ENCODE peak calls at places on chromosomes 5 and 9, in nine cellular contexts. A, N, Y, C, O, Q, E, H and F are unnamed samples.

GRCh38 chr9:126684345-126684744 is 70.6 kb downstream of the LMX1B start:
- DNase-seq in E (no peak), Y (no peak), Q (no peak), O (no peak), N (no peak), A (peak; percentile 72), H (no peak), C (peak; percentile 33), F (no peak)

GRCh38 chr5:149364719-149365118 is 6.9 kb downstream of the PCYOX1L start:
- DNase-seq in E (no peak), A (no peak), Q (no peak), H (no peak), N (no peak), Y (no peak), C (no peak), O (no peak), F (no peak)

GRCh38 chr5:32339198-32339597 is 26.5 kb upstream of the MTMR12 start:
- DNase-seq in A (peak; percentile 33), N (peak; percentile 14), O (no peak), H (no peak), Y (no peak), C (peak; percentile 55), E (no peak), Q (no peak), F (no peak)

GRCh38 chr9:130444565-130445221 is at the start of gene ASS1:
- DNase-seq in Y (peak; percentile 87), E (peak; percentile 95), O (peak; percentile 56), H (no peak), A (peak; percentile 29), Q (peak; percentile 90), N (peak; percentile 17), C (peak; percentile 69), F (peak; percentile 33)

GRCh38 chr9:137007060-137007815 is 10.9 kb upstream of the CLIC3 start:
- DNase-seq in E (peak; percentile 78), O (no peak), C (no peak), Y (peak; percentile 68), Q (no peak), N (peak; percentile 57), H (no peak), A (no peak), F (no peak)

GRCh38 chr5:96026334-96027065 is 64.8 kb upstream of the ELL2 start:
- DNase-seq in Q (no peak), A (peak; percentile 91), O (no peak), H (no peak), Y (no peak), E (no peak), N (peak; percentile 87), C (peak; percentile 82), F (no peak)

GRCh38 chr9:21709464-21710058 is 92.9 kb upstream of the MTAP start:
- DNase-seq in A (peak; percentile 57), Y (peak; percentile 87), N (peak; percentile 60), Q (peak; percentile 72), H (no peak), O (no peak), E (no peak), C (peak; percentile 73), F (peak; percentile 60)

GRCh38 chr9:111597852-111598729 is 1.4 kb downstream of the PTGR1 start:
- DNase-seq in N (peak; percentile 74), C (peak; percentile 61), O (peak; percentile 35), Y (peak; percentile 73), Q (peak; percentile 69), H (no peak), A (peak; percentile 62), E (peak; percentile 70), F (peak; percentile 46)

GRCh38 chr5:179111267-179112207 is 51.4 kb downstream of the ZNF354C start:
- DNase-seq in H (peak; percentile 82), O (no peak), N (no peak), A (no peak), C (no peak), E (no peak), Y (peak; percentile 2), Q (no peak), F (no peak)
- H3K9me3 ChIP-seq in H (peaks cover 64% of the 10 kb centered on the region), O (peaks cover 18% of the 10 kb centered on the region), N (no peaks in the 10 kb centered on the region), A (peaks cover 34% of the 10 kb centered on the region), C (no peaks in the 10 kb centered on the region), E (peaks cover 12% of the 10 kb centered on the region), Y (no peaks in the 10 kb centered on the region), Q (peaks cover 97% of the 10 kb centered on the region), F (peaks cover 37% of the 10 kb centered on the region)

DNA sequence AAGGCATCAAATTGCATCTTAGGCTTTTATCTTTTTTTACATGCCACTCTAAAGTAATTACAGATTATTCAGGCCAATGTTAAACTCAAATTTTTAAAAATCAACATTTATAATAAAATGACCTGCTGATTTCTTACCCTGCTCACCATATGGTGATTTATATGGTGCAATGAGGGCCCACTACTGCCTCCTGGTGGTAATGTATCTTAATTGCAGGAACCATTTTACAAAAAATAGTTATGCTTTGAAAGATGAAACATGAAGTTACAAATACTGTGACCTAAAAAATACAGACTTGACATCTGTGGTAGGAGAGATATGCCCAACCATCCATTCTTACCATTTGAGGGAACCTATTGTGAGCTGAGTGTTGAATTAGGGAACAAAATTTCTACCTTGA is 292.6 kb upstream of the TAS2R1 start:
- DNase-seq in Y (no peak), Q (no peak), E (no peak), O (no peak), A (no peak), H (no peak), N (no peak), C (no peak), F (no peak)
- TF ChIP-seq CTCF in Y (no peak), Q (no peak), E (no peak), O (no peak), A (peak; percentile 45), H (no peak), N (peak; percentile 33), C (peak; percentile 77), F (no peak)

GRCh38 chr5:154857091-154857533 is 1.3 kb upstream of the CNOT8 start:
- DNase-seq in N (no peak), E (no peak), C (peak; percentile 7), Y (peak; percentile 88), H (peak; percentile 95), O (no peak), Q (peak; percentile 82), A (no peak), F (peak; percentile 52)

GRCh38 chr5:154849791-154850201 is 607 bp downstream of the FAXDC2 start:
- DNase-seq in O (no peak), Y (no peak), H (no peak), Q (no peak), N (peak; percentile 33), C (no peak), A (peak; percentile 23), E (no peak), F (no peak)

GRCh38 chr5:154850255-154851062 is at the start of gene FAXDC2:
- DNase-seq in Q (peak; percentile 61), N (peak; percentile 88), E (no peak), O (peak; percentile 79), H (peak; percentile 95), C (no peak), A (peak; percentile 51), Y (peak; percentile 92), F (no peak)

GRCh38 chr5:154849261-154849660 is 1.1 kb downstream of the FAXDC2 start:
- DNase-seq in Q (no peak), E (no peak), C (no peak), Y (no peak), N (no peak), O (no peak), A (no peak), H (no peak), F (no peak)

DNA sequence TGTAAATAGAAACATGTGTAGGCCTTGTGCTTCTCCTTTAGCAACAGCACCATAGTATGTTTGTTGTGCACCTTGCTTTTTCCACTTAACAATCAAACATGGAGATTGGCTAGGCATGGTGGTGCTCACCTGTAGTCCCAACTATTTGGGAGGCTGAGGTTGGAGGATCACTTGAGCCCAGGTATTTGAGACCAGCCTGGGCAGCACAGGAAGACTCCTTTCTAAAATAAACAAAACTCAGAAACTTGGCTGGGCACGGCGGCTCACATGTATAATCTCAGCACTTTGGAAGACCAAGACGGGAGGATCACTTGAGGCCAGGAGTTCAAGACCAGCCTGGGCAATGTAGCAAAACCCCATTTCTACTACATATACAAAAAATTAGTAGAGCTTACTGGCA is 948 bp upstream of the FAXDC2 start:
- DNase-seq in H (no peak), A (no peak), Q (no peak), C (no peak), Y (no peak), O (no peak), E (no peak), N (no peak), F (no peak)
- H3K27ac ChIP-seq in H (peak overlapping the region; percentile 86), A (no peak overlapping the region), Q (no peak overlapping the region), C (no peak overlapping the region), Y (peak overlapping the region; percentile 90), O (peak overlapping the region; percentile 82), E (peak overlapping the region; percentile 67), N (no peak overlapping the region), F (no peak overlapping the region)

GRCh38 chr5:30413540-30413939 is 779.9 kb upstream of the CDH6 start:
- DNase-seq in Y (no peak), E (no peak), Q (no peak), O (no peak), H (no peak), A (no peak), C (peak; percentile 22), N (no peak), F (no peak)
- H3K9me3 ChIP-seq in Y (no peaks in the 10 kb centered on the region), E (no peaks in the 10 kb centered on the region), Q (no peaks in the 10 kb centered on the region), O (no peaks in the 10 kb centered on the region), H (peaks cover 4% of the 10 kb centered on the region), A (peaks cover 5% of the 10 kb centered on the region), C (no peaks in the 10 kb centered on the region), N (no peaks in the 10 kb centered on the region), F (no peaks in the 10 kb centered on the region)

GRCh38 chr9:34896112-34896511 is 62.0 kb upstream of the PHF24 start:
- DNase-seq in E (no peak), C (no peak), H (no peak), N (no peak), Q (no peak), Y (no peak), A (no peak), O (no peak), F (no peak)
- TF ChIP-seq CTCF in E (no peak), C (peak; percentile 25), H (no peak), N (peak; percentile 0), Q (no peak), Y (peak; percentile 6), A (peak; percentile 5), O (no peak), F (no peak)

DNA sequence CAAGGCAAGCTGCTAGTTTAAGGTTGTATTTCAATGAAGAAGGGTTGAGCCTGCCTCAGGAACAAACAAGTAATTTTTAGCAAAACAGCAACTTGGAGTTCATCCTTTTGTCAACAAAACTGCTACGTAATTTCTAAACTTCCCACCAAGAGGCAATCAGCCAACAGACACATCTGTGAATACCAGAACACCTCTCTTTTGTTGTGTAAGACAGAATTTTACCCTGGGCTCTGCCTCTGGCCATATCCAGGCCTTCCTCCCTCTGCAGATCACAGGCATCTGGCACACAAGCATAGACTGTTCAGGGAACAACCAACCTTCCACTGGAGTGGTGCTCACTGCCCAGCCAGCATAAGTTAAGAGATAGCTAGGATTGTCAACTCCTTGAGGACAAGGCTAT is 409.0 kb downstream of the SPOCK1 start:
- DNase-seq in O (no peak), C (no peak), Q (no peak), Y (no peak), N (no peak), A (no peak), E (no peak), H (no peak), F (no peak)
- H3K27ac ChIP-seq in O (no peak overlapping the region), C (no peak overlapping the region), Q (no peak overlapping the region), Y (no peak overlapping the region), N (no peak overlapping the region), A (no peak overlapping the region), E (no peak overlapping the region), H (no peak overlapping the region), F (no peak overlapping the region)